ENCODE peak calls at places on chromosomes 2 and 18, in five cellular contexts. H is heart left ventricle, V is renal cortical epithelial cell, N is T-helper 2 cell, K is NCI-H1092. R is an unnamed sample.

GRCh38 chr18:58044370-58045264 is 591 bp downstream of the NEDD4L start:
- DNase-seq in K (peak; percentile 18), N (peak; percentile 26), V (no peak), H (peak; percentile 36), R (no peak)

GRCh38 chr18:50162486-50163304 is 32.3 kb downstream of the MYO5B start:
- DNase-seq in V (peak; percentile 57), N (no peak), K (no peak), H (no peak), R (no peak)

GRCh38 chr18:56148373-56148772 is 490.0 kb downstream of the TXNL1 start:
- DNase-seq in V (peak; percentile 17), K (no peak), H (no peak), N (no peak), R (no peak)

GRCh38 chr2:117470311-117471095 is 344.0 kb upstream of the DDX18 start:
- DNase-seq in K (peak; percentile 31), N (no peak), H (no peak), V (peak; percentile 2), R (peak; percentile 2)

GRCh38 chr2:67277450-67277849 is 119.7 kb upstream of the ETAA1 start:
- DNase-seq in V (peak; percentile 12), K (no peak), H (no peak), N (no peak), R (no peak)

GRCh38 chr2:238134393-238134785 is 4.1 kb upstream of the KLHL30 start:
- DNase-seq in K (no peak), N (no peak), H (no peak), V (no peak), R (no peak)

GRCh38 chr2:64862623-64863022 is 126.6 kb upstream of the SLC1A4 start:
- DNase-seq in H (no peak), K (no peak), V (no peak), N (no peak), R (peak; percentile 80)

GRCh38 chr2:77105008-77105407 is 417.2 kb downstream of the LRRTM4 start:
- DNase-seq in N (no peak), K (no peak), V (no peak), H (no peak), R (no peak)

GRCh38 chr2:124382067-124382618 is 357.1 kb downstream of the CNTNAP5 start:
- DNase-seq in N (no peak), K (no peak), H (no peak), V (no peak), R (no peak)

GRCh38 chr18:53101719-53102118 is 761.7 kb downstream of the DCC start:
- DNase-seq in K (no peak), N (no peak), H (no peak), V (no peak), R (no peak)

GRCh38 chr2:127721978-127722355 is 20.7 kb downstream of the SFT2D3 start:
- DNase-seq in V (peak; percentile 80), N (no peak), H (no peak), K (no peak), R (no peak)

GRCh38 chr18:76557026-76557575 is 62.1 kb upstream of the ZNF516 start:
- DNase-seq in K (no peak), N (no peak), V (peak; percentile 89), H (no peak), R (no peak)

GRCh38 chr18:21459706-21460286 is 140.7 kb downstream of the ESCO1 start:
- DNase-seq in V (no peak), H (no peak), K (no peak), N (no peak), R (no peak)

GRCh38 chr18:48781041-48781989 is 169.4 kb downstream of the SMAD7 start:
- DNase-seq in N (no peak), K (peak; percentile 53), H (peak; percentile 95), V (no peak), R (peak; percentile 94)